ENCODE peak calls at places on chromosomes 2 and 18, in four cellular contexts. R is SK-N-SH, B is GM12878, Y is K562. F is an unnamed sample.

GRCh38 chr18:75183524-75183923 is 25.4 kb downstream of the PTGR3 start:
- DNase-seq in B (no peak), Y (no peak), R (no peak), F (no peak)

GRCh38 chr2:202115385-202116060 is 42.5 kb downstream of the KIAA2012 start:
- DNase-seq in B (no peak), R (no peak), Y (no peak), F (no peak)

GRCh38 chr18:48979944-48980890 is 29.5 kb upstream of the SMAD7 start:
- DNase-seq in R (no peak), Y (no peak), B (no peak), F (no peak)

GRCh38 chr2:214019229-214019972 is 391.5 kb upstream of the VWC2L start:
- DNase-seq in R (no peak), B (no peak), Y (no peak), F (no peak)

GRCh38 chr18:55748227-55748738 is 160.3 kb upstream of the TCF4 start:
- DNase-seq in B (no peak), R (no peak), Y (peak; percentile 84), F (no peak)

GRCh38 chr2:36912692-36913091 is 53.6 kb downstream of the STRN start:
- DNase-seq in Y (no peak), B (no peak), R (no peak), F (no peak)

GRCh38 chr2:27729198-27729597 is 42.3 kb upstream of the MRPL33 start:
- DNase-seq in Y (no peak), B (no peak), R (no peak), F (no peak)

GRCh38 chr2:96142217-96143113 is 2.8 kb downstream of the DUSP2 start:
- DNase-seq in B (no peak), Y (peak; percentile 77), R (no peak), F (peak; percentile 79)

GRCh38 chr2:10814571-10815331 is 2.2 kb upstream of the PDIA6 start:
- DNase-seq in B (no peak), R (peak; percentile 73), Y (no peak), F (no peak)

GRCh38 chr2:182319556-182319955 is 107.3 kb downstream of the PDE1A start:
- DNase-seq in Y (no peak), R (no peak), B (no peak), F (no peak)

GRCh38 chr18:23779696-23780303 is 90.5 kb downstream of the LAMA3 start:
- DNase-seq in B (no peak), R (no peak), Y (no peak), F (no peak)

GRCh38 chr2:166516712-166517303 is 22.8 kb upstream of the SCN7A start:
- DNase-seq in Y (peak; percentile 13), B (no peak), R (peak; percentile 26), F (peak; percentile 45)

GRCh38 chr2:174603280-174603679 is 5.7 kb upstream of the WIPF1 start:
- DNase-seq in B (no peak), Y (peak; percentile 42), R (peak; percentile 36), F (no peak)

GRCh38 chr2:182133195-182133891 is 147.7 kb downstream of the PPP1R1C start:
- DNase-seq in R (no peak), B (no peak), Y (no peak), F (no peak)

GRCh38 chr18:69885841-69886531 is 61.7 kb downstream of the CD226 start:
- DNase-seq in B (peak; percentile 72), Y (no peak), R (no peak), F (no peak)

GRCh38 chr2:190812506-190813294 is 67.9 kb upstream of the GLS start:
- DNase-seq in Y (no peak), R (no peak), B (no peak), F (no peak)

GRCh38 chr2:218097975-218098374 is 27.9 kb upstream of the CXCR2 start:
- DNase-seq in B (no peak), R (no peak), Y (no peak), F (no peak)

GRCh38 chr2:73920577-73921545 is 5.8 kb upstream of the DGUOK start:
- DNase-seq in B (no peak), R (peak; percentile 62), Y (peak; percentile 89), F (peak; percentile 87)

GRCh38 chr2:123971564-123972318 is 53.3 kb upstream of the CNTNAP5 start:
- DNase-seq in B (no peak), Y (no peak), R (no peak), F (no peak)

GRCh38 chr18:3345885-3346284 is 84.0 kb downstream of the MYL12B start:
- DNase-seq in R (no peak), B (no peak), Y (no peak), F (no peak)

GRCh38 chr2:152491139-152491472 is 156.1 kb downstream of the FMNL2 start:
- DNase-seq in Y (no peak), R (no peak), B (no peak), F (no peak)

GRCh38 chr2:10499911-10500521 is 51.9 kb upstream of the ODC1 start:
- DNase-seq in Y (no peak), B (no peak), R (no peak), F (no peak)

GRCh38 chr2:50143822-50144575 is 887.9 kb downstream of the NRXN1 start:
- DNase-seq in B (peak; percentile 24), Y (peak; percentile 3), R (peak; percentile 43), F (no peak)

GRCh38 chr2:4561206-4561605 is 857.8 kb downstream of the DCDC2C start:
- DNase-seq in R (no peak), Y (no peak), B (no peak), F (no peak)

GRCh38 chr2:109736177-109736827 is 57.8 kb upstream of the RGPD5 start:
- DNase-seq in Y (peak; percentile 16), R (peak; percentile 60), B (no peak), F (no peak)

GRCh38 chr2:16224298-16225045 is 284.1 kb downstream of the MYCN start:
- DNase-seq in R (peak; percentile 41), Y (no peak), B (no peak), F (no peak)

GRCh38 chr2:196957442-196957841 is 30.9 kb upstream of the PGAP1 start:
- DNase-seq in Y (no peak), B (no peak), R (no peak), F (no peak)

DNA sequence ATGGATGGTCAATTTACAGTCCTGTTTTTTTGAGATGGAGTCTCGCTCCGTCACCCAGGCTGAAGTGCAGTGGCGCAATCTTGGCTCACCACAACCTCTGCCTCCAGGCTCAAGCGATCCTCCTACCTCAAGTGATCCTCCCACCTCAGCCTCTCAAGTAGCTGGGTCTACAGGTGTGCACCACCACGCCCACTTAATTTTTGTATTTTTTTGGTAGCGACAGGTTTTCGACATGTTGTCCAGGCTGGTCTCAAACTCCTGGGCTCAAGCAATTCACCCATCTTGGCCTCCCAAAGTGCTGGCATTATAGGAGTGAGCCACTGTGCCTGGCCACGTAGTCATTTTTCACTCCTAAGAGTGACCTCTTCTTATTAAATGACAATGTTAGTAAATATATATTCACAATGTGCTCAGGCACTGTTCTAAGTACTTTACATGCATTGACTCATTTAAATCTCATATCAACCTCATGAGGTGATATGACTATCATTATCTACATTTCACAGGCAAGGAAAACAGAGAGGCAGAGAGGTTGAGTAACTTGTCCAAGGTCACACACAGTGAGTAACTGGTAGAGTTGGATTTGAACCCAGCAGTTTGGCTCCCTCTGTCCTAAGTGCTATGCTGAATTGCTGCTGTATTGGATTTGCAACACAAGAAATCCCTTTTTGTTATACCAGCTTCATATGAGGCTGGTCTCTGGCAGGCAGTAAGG is 5.6 kb upstream of the DIS3L2 start:
- DNase-seq in B (no peak), R (no peak), Y (no peak), F (no peak)
- TF ChIP-seq NRF1 in B (no peak), R (no peak), Y (no peak), F (no peak)

DNA sequence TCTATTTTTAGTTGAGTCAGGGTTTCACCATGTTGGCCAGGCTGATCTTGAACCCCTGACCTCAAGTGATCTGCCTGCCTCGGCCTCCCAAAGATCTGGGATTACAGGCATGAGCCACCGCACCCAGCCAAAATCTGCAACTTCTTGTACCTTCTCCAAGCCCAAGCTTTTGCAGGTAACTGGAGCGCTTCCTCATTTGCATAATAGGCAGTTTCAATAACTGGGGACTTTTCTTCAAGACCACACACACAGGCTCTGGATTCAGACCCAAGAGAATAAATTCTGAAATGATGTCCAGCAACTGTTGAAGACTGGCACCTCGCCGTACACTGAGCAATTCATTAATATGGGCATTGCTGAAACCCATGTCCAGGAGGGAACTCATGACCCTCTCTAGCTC is 2.8 kb downstream of the MTERF4 start:
- DNase-seq in Y (no peak), B (no peak), R (no peak), F (no peak)
- TF ChIP-seq NRF1 in Y (no peak), B (no peak), R (no peak), F (no peak)

GRCh38 chr2:121256720-121257475 is 28.1 kb downstream of the TFCP2L1 start:
- DNase-seq in R (no peak), B (no peak), Y (no peak), F (no peak)
- TF ChIP-seq NRF1 in R (no peak), B (no peak), Y (no peak), F (no peak)

GRCh38 chr2:187117483-187117882 is 268.5 kb upstream of the ZSWIM2 start:
- DNase-seq in R (no peak), B (no peak), Y (no peak), F (no peak)

GRCh38 chr2:187124514-187124913 is 275.5 kb upstream of the ZSWIM2 start:
- DNase-seq in Y (no peak), R (no peak), B (no peak), F (no peak)

GRCh38 chr2:187115627-187116026 is 266.7 kb upstream of the ZSWIM2 start:
- DNase-seq in R (no peak), Y (no peak), B (no peak), F (no peak)

DNA sequence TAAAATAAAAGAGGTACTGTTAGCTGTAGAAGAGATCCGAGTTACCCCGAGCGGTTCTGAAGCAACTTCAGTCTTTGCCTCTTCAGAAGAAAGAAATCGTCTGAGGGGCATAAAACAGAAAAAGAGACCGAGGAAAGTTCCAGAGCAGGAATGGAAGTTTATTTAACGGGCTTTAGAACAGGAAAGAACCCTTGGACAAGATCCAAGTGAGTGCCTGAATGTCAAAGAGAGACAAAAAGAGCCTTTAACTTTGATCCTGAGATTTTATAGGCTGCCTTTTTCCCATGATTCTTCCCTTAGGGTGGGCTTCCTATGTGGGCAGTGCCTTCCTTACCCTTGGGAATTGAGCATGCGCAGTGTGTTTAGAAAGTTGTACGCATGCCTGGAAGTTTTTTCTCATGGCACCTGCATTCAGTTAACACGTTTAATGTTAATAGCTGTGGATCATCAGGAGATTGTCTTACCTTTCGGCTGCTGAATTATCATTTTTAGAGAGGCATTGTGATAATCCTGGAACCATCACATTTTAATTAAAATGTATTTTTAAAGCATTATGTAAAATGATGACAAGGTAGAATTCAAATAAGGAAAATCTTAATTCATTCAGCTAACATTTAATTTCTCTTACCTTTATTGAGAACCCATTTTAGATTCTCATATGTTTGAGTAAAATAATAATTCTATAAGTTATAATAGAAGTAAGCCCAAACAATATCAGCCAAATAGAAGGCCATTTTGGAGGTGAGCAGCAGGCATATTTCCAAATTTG is 269.5 kb upstream of the ZSWIM2 start:
- DNase-seq in Y (no peak), B (no peak), R (no peak), F (no peak)
- TF ChIP-seq NRF1 in Y (no peak), B (no peak), R (no peak), F (no peak)

F was measured in H1.